ENCODE peak calls at places on chromosome 9, in eight cellular contexts. R is heart right ventricle, A is EL, I is upper lobe of right lung, X is Calu3, J is tibial artery, S is activated gamma-delta T cell treated with Interleukin-2 at 50 U/mL for 16 hours, Z is progenitor cell of endocrine pancreas. T is an unnamed sample.

GRCh38 chr9:21504113-21504512 is 22.0 kb upstream of the IFNE start:
- DNase-seq in R (no peak), A (no peak), I (no peak), X (no peak), J (no peak), S (no peak), Z (no peak), T (no peak)

GRCh38 chr9:134325096-134325812 is 1.0 kb upstream of the RXRA start:
- DNase-seq in R (peak; percentile 63), A (peak; percentile 55), I (peak; percentile 85), X (peak; percentile 37), J (peak; percentile 85), S (no peak), Z (peak; percentile 37), T (no peak)

GRCh38 chr9:119284587-119285337 is 84.5 kb downstream of the BRINP1 start:
- DNase-seq in R (no peak), A (no peak), I (no peak), X (no peak), J (no peak), S (no peak), Z (no peak), T (no peak)

GRCh38 chr9:28620011-28620410 is 1046.7 kb upstream of the C9orf72 start:
- DNase-seq in R (no peak), A (no peak), I (no peak), X (no peak), J (no peak), S (no peak), Z (no peak), T (no peak)

GRCh38 chr9:81804306-81804705 is 115.0 kb upstream of the TLE1 start:
- DNase-seq in R (no peak), A (peak; percentile 32), I (no peak), X (no peak), J (no peak), S (no peak), Z (no peak), T (no peak)

GRCh38 chr9:136533775-136534157 is 12.1 kb downstream of the NOTCH1 start:
- DNase-seq in R (no peak), A (no peak), I (peak; percentile 86), X (no peak), J (no peak), S (peak; percentile 66), Z (no peak), T (no peak)

GRCh38 chr9:100394819-100395218 is 32.1 kb upstream of the MSANTD3 start:
- DNase-seq in R (no peak), A (peak; percentile 20), I (no peak), X (no peak), J (no peak), S (no peak), Z (no peak), T (no peak)

GRCh38 chr9:97419315-97419867 is 7.5 kb downstream of the TDRD7 start:
- DNase-seq in R (no peak), A (peak; percentile 87), I (no peak), X (no peak), J (no peak), S (no peak), Z (no peak), T (no peak)

GRCh38 chr9:21392270-21392669 is 7.1 kb upstream of the IFNA2 start:
- DNase-seq in R (no peak), A (peak; percentile 13), I (no peak), X (peak; percentile 10), J (no peak), S (no peak), Z (no peak), T (no peak)

GRCh38 chr9:126522957-126523356 is 90.8 kb upstream of the LMX1B start:
- DNase-seq in R (no peak), A (no peak), I (no peak), X (no peak), J (peak; percentile 57), S (no peak), Z (no peak), T (no peak)

GRCh38 chr9:119959846-119960545 is 590.8 kb upstream of the BRINP1 start:
- DNase-seq in R (no peak), A (no peak), I (no peak), X (no peak), J (no peak), S (no peak), Z (no peak), T (no peak)

GRCh38 chr9:4262735-4263141 is 37.1 kb downstream of the GLIS3 start:
- DNase-seq in R (no peak), A (peak; percentile 97), I (no peak), X (peak; percentile 8), J (no peak), S (no peak), Z (no peak), T (no peak)

GRCh38 chr9:21813575-21814473 is 11.4 kb downstream of the MTAP start:
- DNase-seq in R (no peak), A (peak; percentile 84), I (no peak), X (peak; percentile 55), J (no peak), S (peak; percentile 56), Z (no peak), T (peak; percentile 51)

GRCh38 chr9:7210854-7211637 is 453.3 kb downstream of the KDM4C start:
- DNase-seq in R (no peak), A (no peak), I (no peak), X (no peak), J (no peak), S (no peak), Z (no peak), T (no peak)

GRCh38 chr9:99560561-99560960 is 261.1 kb upstream of the NR4A3 start:
- DNase-seq in R (no peak), A (no peak), I (no peak), X (no peak), J (no peak), S (no peak), Z (no peak), T (no peak)

GRCh38 chr9:28971881-28972280 is 1398.6 kb upstream of the C9orf72 start:
- DNase-seq in R (no peak), A (no peak), I (no peak), X (peak; percentile 2), J (no peak), S (no peak), Z (no peak), T (no peak)